ENCODE peak calls at places on chromosomes 7 and 10, in four cellular contexts. S is HCT116, R is GM23248, L is GM23338. M is an unnamed sample.

GRCh38 chr10:120473593-120473992 is 16.6 kb downstream of the PLPP4 start:
- DNase-seq in S (no peak), L (no peak), R (no peak), M (no peak)

GRCh38 chr7:85464042-85464651 is 277.3 kb upstream of the SEMA3D start:
- DNase-seq in L (peak), R (peak), S (no peak), M (peak)

GRCh38 chr10:22666287-22667092 is 47.9 kb downstream of the PIP4K2A start:
- DNase-seq in L (no peak), S (no peak), R (no peak), M (no peak)

GRCh38 chr10:31242902-31243301 is 76.1 kb upstream of the ZEB1 start:
- DNase-seq in S (peak), R (peak), L (no peak), M (no peak)

GRCh38 chr7:8295638-8296361 is 33.8 kb upstream of the ICA1 start:
- DNase-seq in R (peak), L (peak), S (peak), M (peak)

GRCh38 chr10:88952647-88953111 is at the start of gene ACTA2:
- DNase-seq in L (no peak), S (no peak), R (peak), M (no peak)

GRCh38 chr7:51255536-51256243 is 60.9 kb downstream of the COBL start:
- DNase-seq in S (peak), R (peak), L (no peak), M (no peak)

GRCh38 chr10:70430489-70431445 is 10.7 kb downstream of the NODAL start:
- DNase-seq in R (peak), S (no peak), L (peak), M (peak)

GRCh38 chr10:27448926-27449325 is 55.2 kb upstream of the RAB18 start:
- DNase-seq in R (peak), S (peak), L (peak), M (no peak)

GRCh38 chr10:119859422-119860258 is 13.0 kb downstream of the MCMBP start:
- DNase-seq in L (peak), R (peak), S (peak), M (peak)

GRCh38 chr10:112461029-112461887 is 14.2 kb downstream of the VTI1A start:
- DNase-seq in R (peak), L (no peak), S (peak), M (no peak)

GRCh38 chr7:131556055-131556911 is at the start of gene PODXL:
- DNase-seq in S (no peak), R (peak), L (peak), M (peak)

GRCh38 chr7:95502403-95502802 is 16.7 kb downstream of the ASB4 start:
- DNase-seq in L (no peak), R (no peak), S (no peak), M (no peak)

GRCh38 chr7:93414574-93414973 is 159.9 kb downstream of the CALCR start:
- DNase-seq in R (no peak), S (no peak), L (no peak), M (peak)

GRCh38 chr10:9608592-9608991 is 1409.1 kb upstream of the CELF2 start:
- DNase-seq in S (no peak), L (peak), R (peak), M (no peak)

GRCh38 chr10:27742926-27743735 is 2.5 kb downstream of the MKX start:
- DNase-seq in R (peak), S (no peak), L (peak), M (peak)

GRCh38 chr10:88238515-88238914 is 344.6 kb downstream of the RNLS start:
- DNase-seq in R (no peak), S (no peak), L (no peak), M (no peak)

GRCh38 chr7:127792528-127793342 is 140.7 kb downstream of the SND1 start:
- DNase-seq in R (peak), S (no peak), L (peak), M (peak)

GRCh38 chr7:106219170-106219569 is 65.6 kb downstream of the NAMPT start:
- DNase-seq in R (no peak), L (no peak), S (no peak), M (no peak)

GRCh38 chr10:282294-283139 is 147.3 kb downstream of the ZMYND11 start:
- DNase-seq in S (no peak), L (no peak), R (peak), M (no peak)

GRCh38 chr10:23079700-23080099 is 15.7 kb upstream of the MSRB2 start:
- DNase-seq in S (no peak), R (no peak), L (peak), M (no peak)

GRCh38 chr10:110641256-110641655 is 2.9 kb upstream of the RBM20 start:
- DNase-seq in L (peak), R (no peak), S (peak), M (peak)

GRCh38 chr7:39951156-39951942 is 1.3 kb downstream of the CDK13 start:
- DNase-seq in S (no peak), R (peak), L (peak), M (peak)

GRCh38 chr10:70604106-70604505 is 1.6 kb upstream of the PRF1 start:
- DNase-seq in L (no peak), R (no peak), S (no peak), M (no peak)

GRCh38 chr7:128310499-128310898 is 33.2 kb downstream of the RBM28 start:
- DNase-seq in S (no peak), R (no peak), L (no peak), M (no peak)

GRCh38 chr10:5692476-5693358 is 8.1 kb downstream of the TASOR2 start:
- DNase-seq in S (no peak), L (peak), R (peak), M (no peak)

GRCh38 chr10:71547841-71548493 is 151.2 kb downstream of the CDH23 start:
- DNase-seq in L (no peak), S (no peak), R (no peak), M (no peak)

GRCh38 chr10:58791137-58791536 is 278.5 kb downstream of the BICC1 start:
- DNase-seq in S (no peak), L (no peak), R (peak), M (no peak)

GRCh38 chr10:76491216-76491615 is 1059.8 kb downstream of the LRMDA start:
- DNase-seq in R (no peak), S (no peak), L (no peak), M (no peak)

GRCh38 chr10:49617281-49618020 is 3.6 kb downstream of the CHAT start:
- DNase-seq in S (no peak), L (no peak), R (peak), M (no peak)

GRCh38 chr7:50268223-50268622 is 36.3 kb upstream of the IKZF1 start:
- DNase-seq in S (no peak), L (no peak), R (no peak), M (no peak)

GRCh38 chr7:5584091-5584490 is 160.5 kb upstream of the TNRC18 start:
- DNase-seq in L (no peak), S (no peak), R (peak), M (no peak)

GRCh38 chr7:96349572-96349971 is 27.7 kb upstream of the SLC25A13 start:
- DNase-seq in S (no peak), L (no peak), R (no peak), M (no peak)

GRCh38 chr7:158602905-158603772 is 15.5 kb upstream of the PTPRN2 start:
- DNase-seq in S (no peak), R (no peak), L (no peak), M (no peak)

GRCh38 chr10:88879754-88880286 is at the start of gene STAMBPL1:
- DNase-seq in L (no peak), R (no peak), S (no peak), M (peak)

GRCh38 chr10:21272585-21273399 is 252.7 kb downstream of the SKIDA1 start:
- DNase-seq in L (no peak), R (no peak), S (no peak), M (no peak)

GRCh38 chr7:39749177-39749576 is 125.8 kb downstream of the RALA start:
- DNase-seq in R (peak), S (no peak), L (no peak), M (no peak)

GRCh38 chr10:96124230-96125141 is 5.6 kb upstream of the ZNF518A start:
- DNase-seq in L (peak), S (peak), R (peak), M (peak)
- TF ChIP-seq EZH2phosphoT487 in L (no peak), S (no peak), R (no peak), M (no peak)

DNA sequence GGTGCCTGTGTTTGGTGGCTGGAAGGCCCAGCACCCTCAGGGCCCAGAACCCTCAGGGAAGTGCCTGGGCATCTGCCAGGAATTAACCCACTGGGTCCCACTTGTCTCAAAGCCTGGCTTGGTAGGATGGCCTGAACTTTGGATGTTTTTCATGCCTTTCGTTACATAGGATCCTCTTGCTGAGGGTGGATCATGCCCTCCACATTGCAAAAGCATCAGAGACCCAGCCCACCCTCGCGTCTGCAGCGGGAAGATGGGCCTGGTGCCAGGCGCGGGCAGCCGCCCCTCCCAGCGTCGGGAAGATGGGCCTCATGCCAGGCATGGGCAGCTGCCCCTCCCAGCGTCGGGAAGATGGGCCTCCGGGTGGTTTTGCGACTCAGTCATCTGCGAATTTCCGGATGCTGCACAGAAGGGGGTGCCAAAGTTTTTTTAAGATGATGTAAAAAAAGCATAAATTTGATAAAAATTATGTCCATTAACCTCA is 51.9 kb upstream of the PRKAR1B start:
- DNase-seq in R (no peak), S (no peak), L (no peak), M (no peak)
- H3K27ac ChIP-seq in R (no peak), S (no peak), L (no peak), M (no peak)

DNA sequence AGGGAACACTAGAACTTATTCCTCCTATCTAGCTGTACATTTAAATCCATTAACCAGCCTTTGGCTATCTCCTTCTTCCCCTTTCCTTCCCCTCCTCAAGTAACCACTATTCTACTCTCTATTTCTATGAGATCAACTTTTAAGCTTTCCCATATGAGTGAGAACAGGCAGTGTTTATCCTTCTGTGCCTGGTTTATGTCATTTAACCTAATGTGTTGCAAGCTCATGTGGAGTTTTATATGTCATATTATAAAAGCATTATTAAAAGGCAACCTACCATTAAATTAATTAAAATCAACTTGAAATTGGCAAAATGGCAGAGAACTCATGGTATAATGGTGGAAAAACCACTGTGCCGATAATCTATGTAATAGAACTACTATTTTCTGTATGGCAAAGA is 81.6 kb downstream of the LRRN3 start:
- DNase-seq in L (no peak), S (no peak), R (no peak), M (no peak)
- H2AFZ ChIP-seq in L (no peak), S (no peak), R (no peak), M (no peak)

DNA sequence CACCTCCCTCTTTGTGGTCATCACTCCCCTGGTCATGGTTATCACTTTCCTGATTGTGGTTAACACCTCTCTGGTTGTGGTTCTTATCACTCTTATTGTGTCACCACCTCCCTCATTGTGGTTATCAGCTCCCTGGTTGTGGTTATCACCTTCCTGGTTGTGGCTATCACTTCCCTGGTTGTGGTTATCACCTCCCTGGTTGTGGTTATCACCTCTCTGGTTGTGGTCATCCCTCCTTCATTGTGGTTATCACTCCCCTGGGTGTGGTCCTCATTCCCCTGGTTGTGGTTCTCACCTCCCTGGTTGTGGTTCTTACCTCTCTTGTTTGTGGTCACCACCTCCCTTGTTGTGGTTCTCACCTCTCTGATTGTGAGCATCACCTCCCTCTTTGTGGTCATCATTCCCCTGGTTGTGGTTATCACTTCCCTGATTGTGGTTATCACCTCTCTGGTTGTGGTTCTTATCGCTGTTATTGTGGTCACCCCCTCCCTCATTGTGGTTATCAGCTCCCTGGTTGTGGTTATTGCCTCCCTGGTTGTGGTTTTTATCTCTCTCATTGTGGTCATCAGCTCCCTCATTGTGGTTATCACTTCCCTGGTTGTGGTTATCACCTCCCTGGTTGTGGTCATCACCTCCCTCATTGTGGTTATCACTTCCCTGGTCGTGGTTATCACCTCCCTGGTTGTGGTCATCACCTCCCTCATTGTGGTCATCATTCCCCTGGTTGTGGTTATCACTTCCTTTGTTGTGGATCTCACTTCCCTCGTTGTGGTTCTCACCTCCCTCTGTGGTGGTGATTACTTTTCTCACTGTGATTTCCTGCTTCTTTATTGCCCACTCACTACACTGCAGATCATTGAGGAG is 106.7 kb downstream of the GPR26 start:
- DNase-seq in S (no peak), L (no peak), R (no peak), M (no peak)
- TF ChIP-seq EZH2phosphoT487 in S (no peak), L (no peak), R (no peak), M (no peak)

GRCh38 chr10:100360234-100360633 is 13.2 kb downstream of the SCD start:
- DNase-seq in S (no peak), R (no peak), L (no peak), M (no peak)
- H3K27ac ChIP-seq in S (peak), R (no peak), L (peak), M (no peak)

DNA sequence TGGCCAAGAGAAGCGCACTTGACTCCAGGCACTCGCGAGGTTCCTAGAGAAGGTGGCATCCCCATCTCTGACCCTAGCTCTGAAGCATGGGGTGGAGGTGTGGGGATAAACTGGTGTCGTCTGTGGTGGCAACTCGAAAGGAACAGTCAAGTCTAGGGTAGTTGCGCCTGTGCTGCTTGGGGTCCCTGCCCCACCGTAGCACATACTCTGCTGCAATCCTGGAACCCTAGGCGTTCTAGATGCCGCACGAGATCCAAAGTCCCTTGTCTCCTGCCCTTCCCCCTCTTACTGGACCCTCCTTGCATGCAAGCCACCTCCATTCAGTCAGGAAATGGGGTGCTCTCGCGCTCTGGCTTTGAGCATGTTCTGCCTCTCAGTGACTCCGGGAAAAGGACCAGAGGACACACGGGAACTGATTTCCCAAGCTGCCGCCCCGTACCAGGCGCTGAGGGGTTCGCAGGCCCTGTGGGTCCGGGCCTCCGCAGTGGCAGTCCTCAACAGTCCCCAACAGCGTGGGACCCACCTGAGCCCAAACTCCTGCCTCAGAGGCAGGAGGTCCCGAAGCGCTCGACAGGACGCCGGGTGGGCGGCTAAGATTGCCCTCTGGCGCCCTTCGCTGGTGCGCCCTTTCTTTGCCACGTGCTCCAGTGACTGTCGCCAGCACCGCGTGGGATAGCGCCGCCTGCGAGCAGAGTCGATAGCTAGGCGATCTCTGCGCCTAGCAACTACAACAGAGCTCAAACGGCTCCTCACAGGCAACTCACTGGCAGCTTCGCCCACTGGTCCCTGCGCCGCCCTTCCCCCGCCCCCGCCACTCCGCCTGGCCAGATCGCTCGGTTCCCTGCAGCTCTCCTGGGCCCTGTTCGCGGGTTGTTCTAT is 452.0 kb downstream of the REEP3 start:
- DNase-seq in L (peak), R (no peak), S (no peak), M (no peak)
- H2AFZ ChIP-seq in L (peak), R (no peak), S (no peak), M (no peak)

DNA sequence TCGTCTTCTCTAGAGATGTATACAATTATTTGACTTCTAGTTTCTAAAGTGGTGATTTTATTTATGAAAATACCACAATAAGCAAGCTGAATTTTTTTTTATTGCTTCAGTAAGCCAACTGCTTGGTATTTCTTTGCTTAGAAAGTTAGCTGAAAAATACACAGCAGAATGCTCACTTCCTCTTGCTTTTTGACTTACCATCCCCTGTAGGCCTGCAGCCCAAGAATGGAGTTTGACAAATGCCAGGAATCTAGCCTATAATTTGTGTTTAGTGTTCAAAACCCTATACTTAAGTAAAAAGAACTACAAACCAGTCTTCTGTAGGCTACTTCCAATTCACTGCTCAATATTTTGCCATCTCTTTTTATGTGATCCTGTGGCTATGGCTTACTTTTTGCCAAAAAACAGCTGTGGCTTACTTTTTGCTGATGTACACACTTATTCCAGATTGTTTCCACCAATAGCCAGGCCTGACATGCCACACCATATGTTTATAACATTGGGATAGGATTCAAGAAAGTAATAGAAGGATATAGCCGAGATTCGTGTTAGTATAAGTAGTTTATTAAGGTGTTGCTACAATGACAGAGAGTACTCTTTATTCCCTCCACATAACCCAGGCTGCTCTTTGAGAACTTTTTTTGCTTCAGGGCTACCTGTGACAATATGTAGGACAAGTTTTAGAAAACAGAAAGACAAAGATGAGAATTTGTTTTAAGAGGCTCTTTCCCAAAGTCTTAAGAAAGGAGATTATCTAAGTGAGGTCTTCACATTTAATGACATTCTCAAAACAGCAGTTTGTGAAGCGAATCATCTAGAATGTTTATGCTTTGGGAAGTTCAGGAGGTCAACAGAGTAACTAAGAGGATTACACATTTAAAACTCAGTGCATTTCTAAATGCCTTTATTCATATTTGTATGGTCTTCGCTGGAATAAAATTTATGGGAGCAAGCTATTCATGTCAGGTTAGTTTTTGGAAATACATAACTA is 263.9 kb upstream of the FZD1 start:
- DNase-seq in R (peak), S (no peak), L (no peak), M (no peak)
- TF ChIP-seq EZH2phosphoT487 in R (no peak), S (no peak), L (no peak), M (no peak)